ENCODE peak calls at places on chromosome 4, in four cellular contexts. T, N, V and S are unnamed samples.

GRCh38 chr4:78002260-78002659 is 54.9 kb upstream of the FRAS1 start:
- DNase-seq in V (no peak), T (no peak), N (no peak), S (peak; percentile 5)

GRCh38 chr4:14566518-14566917 is 435.8 kb upstream of the CPEB2 start:
- DNase-seq in T (no peak), V (no peak), N (no peak), S (peak; percentile 4)

GRCh38 chr4:8508731-8509130 is 68.2 kb downstream of the TRMT44 start:
- DNase-seq in T (no peak), N (no peak), V (no peak), S (no peak)

GRCh38 chr4:140130677-140131076 is 23.3 kb downstream of the MAML3 start:
- DNase-seq in T (peak; percentile 93), V (no peak), N (no peak), S (peak; percentile 29)

GRCh38 chr4:23717528-23718248 is 172.2 kb downstream of the PPARGC1A start:
- DNase-seq in V (no peak), N (no peak), T (peak; percentile 52), S (peak; percentile 48)

GRCh38 chr4:3036131-3036952 is 38.0 kb downstream of the HTT-AS start:
- DNase-seq in N (no peak), V (no peak), T (no peak), S (no peak)

GRCh38 chr4:138959421-138959820 is 56.2 kb upstream of the NOCT start:
- DNase-seq in N (no peak), V (no peak), T (peak; percentile 50), S (peak; percentile 31)

GRCh38 chr4:98996056-98996941 is 778 bp downstream of the METAP1 start:
- DNase-seq in N (no peak), V (no peak), T (peak; percentile 73), S (peak; percentile 29)

GRCh38 chr4:2103127-2103842 is 44.2 kb downstream of the NAT8L start:
- DNase-seq in T (no peak), V (no peak), N (no peak), S (no peak)

GRCh38 chr4:89164400-89164799 is 53.1 kb downstream of the TIGD2 start:
- DNase-seq in T (no peak), V (no peak), N (no peak), S (no peak)

GRCh38 chr4:87616268-87616667 is 7.9 kb downstream of the DSPP start:
- DNase-seq in V (no peak), N (no peak), T (no peak), S (no peak)